ENCODE peak calls at places on chromosomes 11 and 22, in ten cellular contexts. One of them, this sample, is unnamed.

GRCh38 chr22:46076651-46077339 is 73.5 kb upstream of the PPARA start:
- DNase-seq in DMS153: no peak
- DNase-seq in HT1080: peak
- DNase-seq in left kidney: no peak
- DNase-seq in activated naive CD4-positive, alpha-beta T cell: no peak
- DNase-seq in activated gamma-delta T cell treated with anti-CD3 and anti-CD28 coated beads, Interleukin-2, amount 50 U/mL, for 16 hours: no peak
- DNase-seq in caudate nucleus: no peak
- DNase-seq in fibroblast of villous mesenchyme: peak
- DNase-seq in DMS 273 treated with DMSO at 0.1 percent for 48 hours: no peak
- DNase-seq in AG20443: peak
- DNase-seq in this sample: peak

GRCh38 chr11:7098235-7098832 is 9.5 kb downstream of the RBMXL2 start:
- DNase-seq in DMS153: peak
- DNase-seq in HT1080: peak
- DNase-seq in left kidney: peak
- DNase-seq in activated naive CD4-positive, alpha-beta T cell: no peak
- DNase-seq in activated gamma-delta T cell treated with anti-CD3 and anti-CD28 coated beads, Interleukin-2, amount 50 U/mL, for 16 hours: no peak
- DNase-seq in caudate nucleus: no peak
- DNase-seq in fibroblast of villous mesenchyme: peak
- DNase-seq in DMS 273 treated with DMSO at 0.1 percent for 48 hours: no peak
- DNase-seq in AG20443: peak
- DNase-seq in this sample: peak

GRCh38 chr11:62694455-62695167 is 5.3 kb upstream of the LRRN4CL start:
- DNase-seq in DMS153: no peak
- DNase-seq in HT1080: peak
- DNase-seq in left kidney: peak
- DNase-seq in activated naive CD4-positive, alpha-beta T cell: peak
- DNase-seq in activated gamma-delta T cell treated with anti-CD3 and anti-CD28 coated beads, Interleukin-2, amount 50 U/mL, for 16 hours: peak
- DNase-seq in caudate nucleus: peak
- DNase-seq in fibroblast of villous mesenchyme: peak
- DNase-seq in DMS 273 treated with DMSO at 0.1 percent for 48 hours: peak
- DNase-seq in AG20443: peak
- DNase-seq in this sample: peak

GRCh38 chr11:12472401-12473065 is 95.2 kb downstream of the PARVA start:
- DNase-seq in DMS153: no peak
- DNase-seq in HT1080: no peak
- DNase-seq in left kidney: peak
- DNase-seq in activated naive CD4-positive, alpha-beta T cell: no peak
- DNase-seq in activated gamma-delta T cell treated with anti-CD3 and anti-CD28 coated beads, Interleukin-2, amount 50 U/mL, for 16 hours: no peak
- DNase-seq in caudate nucleus: no peak
- DNase-seq in fibroblast of villous mesenchyme: no peak
- DNase-seq in DMS 273 treated with DMSO at 0.1 percent for 48 hours: no peak
- DNase-seq in AG20443: no peak
- DNase-seq in this sample: no peak

GRCh38 chr11:5280582-5281102 is 10.9 kb upstream of the HBE1 start:
- DNase-seq in DMS153: no peak
- DNase-seq in HT1080: peak
- DNase-seq in left kidney: peak
- DNase-seq in activated naive CD4-positive, alpha-beta T cell: no peak
- DNase-seq in activated gamma-delta T cell treated with anti-CD3 and anti-CD28 coated beads, Interleukin-2, amount 50 U/mL, for 16 hours: no peak
- DNase-seq in caudate nucleus: no peak
- DNase-seq in fibroblast of villous mesenchyme: peak
- DNase-seq in DMS 273 treated with DMSO at 0.1 percent for 48 hours: peak
- DNase-seq in AG20443: peak
- DNase-seq in this sample: peak

GRCh38 chr22:36986242-36986821 is 32.9 kb downstream of the TST start:
- DNase-seq in DMS153: no peak
- DNase-seq in HT1080: peak
- DNase-seq in left kidney: no peak
- DNase-seq in activated naive CD4-positive, alpha-beta T cell: no peak
- DNase-seq in activated gamma-delta T cell treated with anti-CD3 and anti-CD28 coated beads, Interleukin-2, amount 50 U/mL, for 16 hours: no peak
- DNase-seq in caudate nucleus: no peak
- DNase-seq in fibroblast of villous mesenchyme: no peak
- DNase-seq in DMS 273 treated with DMSO at 0.1 percent for 48 hours: no peak
- DNase-seq in AG20443: no peak
- DNase-seq in this sample: no peak

GRCh38 chr11:116276051-116277044 is 496.4 kb downstream of the BUD13 start:
- DNase-seq in DMS153: peak
- DNase-seq in HT1080: peak
- DNase-seq in left kidney: peak
- DNase-seq in activated naive CD4-positive, alpha-beta T cell: peak
- DNase-seq in activated gamma-delta T cell treated with anti-CD3 and anti-CD28 coated beads, Interleukin-2, amount 50 U/mL, for 16 hours: peak
- DNase-seq in caudate nucleus: peak
- DNase-seq in fibroblast of villous mesenchyme: peak
- DNase-seq in DMS 273 treated with DMSO at 0.1 percent for 48 hours: no peak
- DNase-seq in AG20443: peak
- DNase-seq in this sample: peak

GRCh38 chr11:1109918-1110705 is 35.4 kb downstream of the MUC2 start:
- DNase-seq in DMS153: no peak
- DNase-seq in HT1080: no peak
- DNase-seq in left kidney: no peak
- DNase-seq in activated naive CD4-positive, alpha-beta T cell: no peak
- DNase-seq in activated gamma-delta T cell treated with anti-CD3 and anti-CD28 coated beads, Interleukin-2, amount 50 U/mL, for 16 hours: no peak
- DNase-seq in caudate nucleus: no peak
- DNase-seq in fibroblast of villous mesenchyme: no peak
- DNase-seq in DMS 273 treated with DMSO at 0.1 percent for 48 hours: no peak
- DNase-seq in AG20443: no peak
- DNase-seq in this sample: no peak

GRCh38 chr11:22786475-22786874 is 43.1 kb downstream of the SVIP start:
- DNase-seq in DMS153: no peak
- DNase-seq in HT1080: no peak
- DNase-seq in left kidney: no peak
- DNase-seq in activated naive CD4-positive, alpha-beta T cell: no peak
- DNase-seq in activated gamma-delta T cell treated with anti-CD3 and anti-CD28 coated beads, Interleukin-2, amount 50 U/mL, for 16 hours: no peak
- DNase-seq in caudate nucleus: no peak
- DNase-seq in fibroblast of villous mesenchyme: no peak
- DNase-seq in DMS 273 treated with DMSO at 0.1 percent for 48 hours: no peak
- DNase-seq in AG20443: no peak
- DNase-seq in this sample: no peak

GRCh38 chr11:102623128-102623527 is 2.0 kb downstream of the MMP20 start:
- DNase-seq in DMS153: no peak
- DNase-seq in HT1080: no peak
- DNase-seq in left kidney: no peak
- DNase-seq in activated naive CD4-positive, alpha-beta T cell: no peak
- DNase-seq in activated gamma-delta T cell treated with anti-CD3 and anti-CD28 coated beads, Interleukin-2, amount 50 U/mL, for 16 hours: no peak
- DNase-seq in caudate nucleus: no peak
- DNase-seq in fibroblast of villous mesenchyme: no peak
- DNase-seq in DMS 273 treated with DMSO at 0.1 percent for 48 hours: no peak
- DNase-seq in AG20443: no peak
- DNase-seq in this sample: no peak

GRCh38 chr11:1887451-1888346 is 4.0 kb downstream of the PRR33 start:
- DNase-seq in DMS153: no peak
- DNase-seq in HT1080: no peak
- DNase-seq in left kidney: no peak
- DNase-seq in activated naive CD4-positive, alpha-beta T cell: no peak
- DNase-seq in activated gamma-delta T cell treated with anti-CD3 and anti-CD28 coated beads, Interleukin-2, amount 50 U/mL, for 16 hours: no peak
- DNase-seq in caudate nucleus: no peak
- DNase-seq in fibroblast of villous mesenchyme: no peak
- DNase-seq in DMS 273 treated with DMSO at 0.1 percent for 48 hours: no peak
- DNase-seq in AG20443: no peak
- DNase-seq in this sample: no peak

GRCh38 chr22:31610611-31611010 is 51.4 kb downstream of the PISD start:
- DNase-seq in DMS153: no peak
- DNase-seq in HT1080: no peak
- DNase-seq in left kidney: no peak
- DNase-seq in activated naive CD4-positive, alpha-beta T cell: no peak
- DNase-seq in activated gamma-delta T cell treated with anti-CD3 and anti-CD28 coated beads, Interleukin-2, amount 50 U/mL, for 16 hours: no peak
- DNase-seq in caudate nucleus: no peak
- DNase-seq in fibroblast of villous mesenchyme: no peak
- DNase-seq in DMS 273 treated with DMSO at 0.1 percent for 48 hours: no peak
- DNase-seq in AG20443: no peak
- DNase-seq in this sample: no peak

GRCh38 chr11:19873730-19874129 is 161.1 kb downstream of the NAV2 start:
- DNase-seq in DMS153: peak
- DNase-seq in HT1080: no peak
- DNase-seq in left kidney: no peak
- DNase-seq in activated naive CD4-positive, alpha-beta T cell: no peak
- DNase-seq in activated gamma-delta T cell treated with anti-CD3 and anti-CD28 coated beads, Interleukin-2, amount 50 U/mL, for 16 hours: no peak
- DNase-seq in caudate nucleus: no peak
- DNase-seq in fibroblast of villous mesenchyme: no peak
- DNase-seq in DMS 273 treated with DMSO at 0.1 percent for 48 hours: no peak
- DNase-seq in AG20443: no peak
- DNase-seq in this sample: no peak

GRCh38 chr11:95655544-95655943 is 134.0 kb downstream of the FAM76B start:
- DNase-seq in DMS153: no peak
- DNase-seq in HT1080: no peak
- DNase-seq in left kidney: peak
- DNase-seq in activated naive CD4-positive, alpha-beta T cell: no peak
- DNase-seq in activated gamma-delta T cell treated with anti-CD3 and anti-CD28 coated beads, Interleukin-2, amount 50 U/mL, for 16 hours: no peak
- DNase-seq in caudate nucleus: no peak
- DNase-seq in fibroblast of villous mesenchyme: no peak
- DNase-seq in DMS 273 treated with DMSO at 0.1 percent for 48 hours: no peak
- DNase-seq in AG20443: no peak
- DNase-seq in this sample: no peak

GRCh38 chr11:134661660-134662059 is 249.6 kb upstream of the B3GAT1 start:
- DNase-seq in DMS153: no peak
- DNase-seq in HT1080: no peak
- DNase-seq in left kidney: no peak
- DNase-seq in activated naive CD4-positive, alpha-beta T cell: no peak
- DNase-seq in activated gamma-delta T cell treated with anti-CD3 and anti-CD28 coated beads, Interleukin-2, amount 50 U/mL, for 16 hours: no peak
- DNase-seq in caudate nucleus: no peak
- DNase-seq in fibroblast of villous mesenchyme: no peak
- DNase-seq in DMS 273 treated with DMSO at 0.1 percent for 48 hours: no peak
- DNase-seq in AG20443: no peak
- DNase-seq in this sample: no peak

GRCh38 chr11:61626580-61627380 is 45.9 kb upstream of the SYT7 start:
- DNase-seq in DMS153: peak
- DNase-seq in HT1080: peak
- DNase-seq in left kidney: peak
- DNase-seq in activated naive CD4-positive, alpha-beta T cell: no peak
- DNase-seq in activated gamma-delta T cell treated with anti-CD3 and anti-CD28 coated beads, Interleukin-2, amount 50 U/mL, for 16 hours: no peak
- DNase-seq in caudate nucleus: no peak
- DNase-seq in fibroblast of villous mesenchyme: no peak
- DNase-seq in DMS 273 treated with DMSO at 0.1 percent for 48 hours: no peak
- DNase-seq in AG20443: no peak
- DNase-seq in this sample: no peak

GRCh38 chr22:30290679-30291333 is 1.5 kb upstream of the CASTOR1 start:
- DNase-seq in DMS153: peak
- DNase-seq in HT1080: peak
- DNase-seq in left kidney: peak
- DNase-seq in activated naive CD4-positive, alpha-beta T cell: no peak
- DNase-seq in activated gamma-delta T cell treated with anti-CD3 and anti-CD28 coated beads, Interleukin-2, amount 50 U/mL, for 16 hours: no peak
- DNase-seq in caudate nucleus: peak
- DNase-seq in fibroblast of villous mesenchyme: peak
- DNase-seq in DMS 273 treated with DMSO at 0.1 percent for 48 hours: no peak
- DNase-seq in AG20443: peak
- DNase-seq in this sample: peak

GRCh38 chr11:9754041-9754471 is 90.2 kb downstream of the SWAP70 start:
- DNase-seq in DMS153: no peak
- DNase-seq in HT1080: no peak
- DNase-seq in left kidney: no peak
- DNase-seq in activated naive CD4-positive, alpha-beta T cell: no peak
- DNase-seq in activated gamma-delta T cell treated with anti-CD3 and anti-CD28 coated beads, Interleukin-2, amount 50 U/mL, for 16 hours: no peak
- DNase-seq in caudate nucleus: peak
- DNase-seq in fibroblast of villous mesenchyme: peak
- DNase-seq in DMS 273 treated with DMSO at 0.1 percent for 48 hours: no peak
- DNase-seq in AG20443: peak
- DNase-seq in this sample: peak

GRCh38 chr22:45948081-45948648 is 28.8 kb downstream of the WNT7B start:
- DNase-seq in DMS153: peak
- DNase-seq in HT1080: no peak
- DNase-seq in left kidney: no peak
- DNase-seq in activated naive CD4-positive, alpha-beta T cell: no peak
- DNase-seq in activated gamma-delta T cell treated with anti-CD3 and anti-CD28 coated beads, Interleukin-2, amount 50 U/mL, for 16 hours: no peak
- DNase-seq in caudate nucleus: no peak
- DNase-seq in fibroblast of villous mesenchyme: no peak
- DNase-seq in DMS 273 treated with DMSO at 0.1 percent for 48 hours: no peak
- DNase-seq in AG20443: no peak
- DNase-seq in this sample: no peak

GRCh38 chr22:43305806-43306205 is 37.4 kb downstream of the SCUBE1 start:
- DNase-seq in DMS153: no peak
- DNase-seq in HT1080: no peak
- DNase-seq in left kidney: no peak
- DNase-seq in activated naive CD4-positive, alpha-beta T cell: no peak
- DNase-seq in activated gamma-delta T cell treated with anti-CD3 and anti-CD28 coated beads, Interleukin-2, amount 50 U/mL, for 16 hours: no peak
- DNase-seq in caudate nucleus: no peak
- DNase-seq in fibroblast of villous mesenchyme: no peak
- DNase-seq in DMS 273 treated with DMSO at 0.1 percent for 48 hours: no peak
- DNase-seq in AG20443: no peak
- DNase-seq in this sample: no peak

GRCh38 chr11:117562111-117562510 is 234.5 kb downstream of the CEP164 start:
- DNase-seq in DMS153: no peak
- DNase-seq in HT1080: no peak
- DNase-seq in left kidney: no peak
- DNase-seq in activated naive CD4-positive, alpha-beta T cell: no peak
- DNase-seq in activated gamma-delta T cell treated with anti-CD3 and anti-CD28 coated beads, Interleukin-2, amount 50 U/mL, for 16 hours: no peak
- DNase-seq in caudate nucleus: no peak
- DNase-seq in fibroblast of villous mesenchyme: no peak
- DNase-seq in DMS 273 treated with DMSO at 0.1 percent for 48 hours: no peak
- DNase-seq in AG20443: no peak
- DNase-seq in this sample: no peak

GRCh38 chr11:57982763-57983162 is 40.9 kb upstream of the OR9Q1 start:
- DNase-seq in DMS153: no peak
- DNase-seq in HT1080: no peak
- DNase-seq in left kidney: peak
- DNase-seq in activated naive CD4-positive, alpha-beta T cell: no peak
- DNase-seq in activated gamma-delta T cell treated with anti-CD3 and anti-CD28 coated beads, Interleukin-2, amount 50 U/mL, for 16 hours: no peak
- DNase-seq in caudate nucleus: no peak
- DNase-seq in fibroblast of villous mesenchyme: no peak
- DNase-seq in DMS 273 treated with DMSO at 0.1 percent for 48 hours: no peak
- DNase-seq in AG20443: no peak
- DNase-seq in this sample: no peak

GRCh38 chr11:76577921-76578654 is 92.5 kb downstream of the LRRC32 start:
- DNase-seq in DMS153: no peak
- DNase-seq in HT1080: no peak
- DNase-seq in left kidney: no peak
- DNase-seq in activated naive CD4-positive, alpha-beta T cell: no peak
- DNase-seq in activated gamma-delta T cell treated with anti-CD3 and anti-CD28 coated beads, Interleukin-2, amount 50 U/mL, for 16 hours: no peak
- DNase-seq in caudate nucleus: no peak
- DNase-seq in fibroblast of villous mesenchyme: peak
- DNase-seq in DMS 273 treated with DMSO at 0.1 percent for 48 hours: no peak
- DNase-seq in AG20443: no peak
- DNase-seq in this sample: no peak

GRCh38 chr11:29214833-29215232 is 802.0 kb downstream of the KCNA4 start:
- DNase-seq in DMS153: no peak
- DNase-seq in HT1080: no peak
- DNase-seq in left kidney: no peak
- DNase-seq in activated naive CD4-positive, alpha-beta T cell: no peak
- DNase-seq in activated gamma-delta T cell treated with anti-CD3 and anti-CD28 coated beads, Interleukin-2, amount 50 U/mL, for 16 hours: no peak
- DNase-seq in caudate nucleus: no peak
- DNase-seq in fibroblast of villous mesenchyme: peak
- DNase-seq in DMS 273 treated with DMSO at 0.1 percent for 48 hours: no peak
- DNase-seq in AG20443: peak
- DNase-seq in this sample: peak

GRCh38 chr22:23065069-23065451 is 5.3 kb upstream of the GNAZ start:
- DNase-seq in DMS153: no peak
- DNase-seq in HT1080: no peak
- DNase-seq in left kidney: no peak
- DNase-seq in activated naive CD4-positive, alpha-beta T cell: no peak
- DNase-seq in activated gamma-delta T cell treated with anti-CD3 and anti-CD28 coated beads, Interleukin-2, amount 50 U/mL, for 16 hours: no peak
- DNase-seq in caudate nucleus: no peak
- DNase-seq in fibroblast of villous mesenchyme: no peak
- DNase-seq in DMS 273 treated with DMSO at 0.1 percent for 48 hours: no peak
- DNase-seq in AG20443: no peak
- DNase-seq in this sample: no peak

This sample was measured in AG10803.